ENCODE peak calls at places on chromosomes 6 and 20, in six cellular contexts. U is lower leg skin, G is progenitor cell of endocrine pancreas, T is type B pancreatic cell, I is epithelial cell of esophagus, J is fibroblast of the aortic adventitia. Z is an unnamed sample.

GRCh38 chr20:20786428-20786827 is 74.0 kb upstream of the RALGAPA2 start:
- DNase-seq in U (no peak), G (no peak), T (no peak), I (no peak), J (no peak), Z (no peak)

GRCh38 chr6:30614044-30614842 is 2.8 kb downstream of the PPP1R10 start:
- DNase-seq in U (no peak), G (no peak), T (no peak), I (no peak), J (no peak), Z (no peak)

GRCh38 chr6:43698584-43699349 is 11.2 kb upstream of the MRPS18A start:
- DNase-seq in U (no peak), G (no peak), T (no peak), I (no peak), J (peak), Z (no peak)

GRCh38 chr6:44339763-44340625 is 2.5 kb upstream of the SPATS1 start:
- DNase-seq in U (no peak), G (no peak), T (no peak), I (peak), J (no peak), Z (no peak)

GRCh38 chr20:21048841-21049273 is 57.3 kb downstream of the LINC00237 start:
- DNase-seq in U (no peak), G (no peak), T (no peak), I (peak), J (no peak), Z (peak)

GRCh38 chr6:13014551-13015378 is 298.2 kb downstream of the PHACTR1 start:
- DNase-seq in U (no peak), G (peak), T (no peak), I (peak), J (no peak), Z (no peak)

GRCh38 chr20:32441638-32442037 is 83.5 kb downstream of the ASXL1 start:
- DNase-seq in U (no peak), G (no peak), T (peak), I (no peak), J (no peak), Z (no peak)

GRCh38 chr6:140542858-140543257 is 1168.4 kb upstream of the CITED2 start:
- DNase-seq in U (no peak), G (no peak), T (no peak), I (no peak), J (no peak), Z (no peak)

GRCh38 chr6:112330877-112331260 is 16.3 kb upstream of the RFPL4B start:
- DNase-seq in U (no peak), G (no peak), T (no peak), I (no peak), J (no peak), Z (no peak)

GRCh38 chr20:60921021-60921622 is 330.9 kb upstream of the CDH4 start:
- DNase-seq in U (no peak), G (peak), T (no peak), I (no peak), J (no peak), Z (no peak)

GRCh38 chr6:90135672-90136071 is 161.0 kb downstream of the BACH2 start:
- DNase-seq in U (no peak), G (no peak), T (no peak), I (peak), J (peak), Z (no peak)

GRCh38 chr6:11616200-11616611 is 78.7 kb downstream of the TMEM170B start:
- DNase-seq in U (no peak), G (no peak), T (no peak), I (no peak), J (peak), Z (no peak)

GRCh38 chr6:137883400-137883888 is 16.4 kb downstream of the TNFAIP3 start:
- DNase-seq in U (no peak), G (no peak), T (no peak), I (no peak), J (no peak), Z (no peak)

GRCh38 chr6:163460307-163460782 is 45.8 kb downstream of the QKI start:
- DNase-seq in U (no peak), G (no peak), T (no peak), I (peak), J (peak), Z (no peak)

GRCh38 chr6:50030777-50031562 is 9.2 kb upstream of the DEFB110 start:
- DNase-seq in U (no peak), G (no peak), T (no peak), I (peak), J (no peak), Z (no peak)

GRCh38 chr6:89840538-89840937 is 10.9 kb downstream of the CASP8AP2 start:
- DNase-seq in U (no peak), G (no peak), T (no peak), I (no peak), J (peak), Z (peak)

GRCh38 chr6:157107915-157108651 is 215.2 kb downstream of the TMEM242 start:
- DNase-seq in U (no peak), G (no peak), T (no peak), I (peak), J (peak), Z (no peak)

GRCh38 chr20:8215516-8215915 is 83.5 kb downstream of the PLCB1 start:
- DNase-seq in U (no peak), G (no peak), T (no peak), I (no peak), J (peak), Z (no peak)

GRCh38 chr6:136651982-136652381 is 101.8 kb upstream of the MAP7 start:
- DNase-seq in U (no peak), G (no peak), T (no peak), I (no peak), J (no peak), Z (no peak)

GRCh38 chr6:93801101-93801847 is 381.9 kb upstream of the EPHA7 start:
- DNase-seq in U (no peak), G (no peak), T (no peak), I (no peak), J (no peak), Z (no peak)

GRCh38 chr6:22929228-22929627 is 359.9 kb downstream of the HDGFL1 start:
- DNase-seq in U (no peak), G (no peak), T (no peak), I (peak), J (peak), Z (no peak)

GRCh38 chr6:166758136-166758704 is 131.2 kb upstream of the RPS6KA2 start:
- DNase-seq in U (no peak), G (no peak), T (no peak), I (no peak), J (no peak), Z (no peak)

GRCh38 chr6:119713903-119714302 is 364.3 kb upstream of the MAN1A1 start:
- DNase-seq in U (no peak), G (no peak), T (no peak), I (no peak), J (no peak), Z (no peak)

GRCh38 chr6:158707826-158708225 is 58.0 kb downstream of the SYTL3 start:
- DNase-seq in U (no peak), G (no peak), T (no peak), I (peak), J (no peak), Z (no peak)

GRCh38 chr20:60299951-60300350 is 341.7 kb downstream of the CDH26 start:
- DNase-seq in U (no peak), G (no peak), T (no peak), I (no peak), J (no peak), Z (no peak)

GRCh38 chr6:157651731-157652490 is 171.1 kb upstream of the SNX9 start:
- DNase-seq in U (no peak), G (no peak), T (no peak), I (no peak), J (no peak), Z (no peak)

GRCh38 chr20:60249436-60249835 is 291.2 kb downstream of the CDH26 start:
- DNase-seq in U (no peak), G (no peak), T (peak), I (peak), J (peak), Z (peak)

GRCh38 chr20:46304361-46304760 is 3.9 kb downstream of the CDH22 start:
- DNase-seq in U (no peak), G (no peak), T (no peak), I (no peak), J (no peak), Z (no peak)

GRCh38 chr20:58407201-58407873 is 18.3 kb downstream of the VAPB start:
- DNase-seq in U (no peak), G (no peak), T (no peak), I (peak), J (peak), Z (no peak)

GRCh38 chr6:169967687-169968086 is 216.3 kb downstream of the ERMARD start:
- DNase-seq in U (no peak), G (no peak), T (no peak), I (no peak), J (no peak), Z (peak)

GRCh38 chr6:13058043-13058442 is 270.3 kb downstream of the TBC1D7 start:
- DNase-seq in U (no peak), G (no peak), T (no peak), I (no peak), J (no peak), Z (no peak)

GRCh38 chr6:137315081-137315480 is 95.9 kb upstream of the IFNGR1 start:
- DNase-seq in U (no peak), G (no peak), T (no peak), I (no peak), J (no peak), Z (no peak)

GRCh38 chr6:42396720-42397119 is 55.0 kb downstream of the TRERF1 start:
- DNase-seq in U (no peak), G (no peak), T (no peak), I (no peak), J (no peak), Z (no peak)
- TF ChIP-seq CTCF in U (no peak), G (no peak), T (no peak), I (no peak), J (peak), Z (no peak)

GRCh38 chr6:1498491-1499113 is 109.2 kb downstream of the FOXF2 start:
- DNase-seq in U (no peak), G (no peak), T (no peak), I (no peak), J (no peak), Z (no peak)
- TF ChIP-seq CTCF in U (no peak), G (no peak), T (no peak), I (no peak), J (no peak), Z (no peak)

GRCh38 chr20:50716518-50716917 is 14.9 kb upstream of the PARD6B start:
- DNase-seq in U (no peak), G (no peak), T (no peak), I (no peak), J (no peak), Z (no peak)

GRCh38 chr20:50715694-50716093 is 15.7 kb upstream of the PARD6B start:
- DNase-seq in U (no peak), G (no peak), T (no peak), I (peak), J (no peak), Z (no peak)

GRCh38 chr20:50712771-50713676 is 18.4 kb upstream of the PARD6B start:
- DNase-seq in U (no peak), G (no peak), T (no peak), I (no peak), J (no peak), Z (no peak)

GRCh38 chr20:50711113-50711825 is 19.9 kb upstream of the RIPOR3 start:
- DNase-seq in U (no peak), G (no peak), T (no peak), I (peak), J (no peak), Z (no peak)

GRCh38 chr20:50713677-50714101 is 17.7 kb upstream of the PARD6B start:
- DNase-seq in U (no peak), G (no peak), T (no peak), I (peak), J (peak), Z (no peak)
- TF ChIP-seq CTCF in U (no peak), G (peak), T (peak), I (peak), J (peak), Z (peak)

GRCh38 chr20:9349256-9349655 is 165.1 kb upstream of the LAMP5 start:
- DNase-seq in U (no peak), G (no peak), T (no peak), I (no peak), J (no peak), Z (no peak)

GRCh38 chr20:9353916-9354276 is 160.5 kb upstream of the LAMP5 start:
- DNase-seq in U (no peak), G (no peak), T (no peak), I (peak), J (peak), Z (no peak)

GRCh38 chr20:9352740-9353139 is 161.7 kb upstream of the LAMP5 start:
- DNase-seq in U (no peak), G (no peak), T (no peak), I (no peak), J (no peak), Z (no peak)

GRCh38 chr20:9354579-9354978 is 159.8 kb upstream of the LAMP5 start:
- DNase-seq in U (no peak), G (no peak), T (no peak), I (no peak), J (no peak), Z (no peak)

GRCh38 chr20:9353180-9353915 is 161.0 kb upstream of the LAMP5 start:
- DNase-seq in U (no peak), G (no peak), T (no peak), I (no peak), J (no peak), Z (no peak)
- TF ChIP-seq CTCF in U (no peak), G (no peak), T (no peak), I (no peak), J (no peak), Z (peak)

DNA sequence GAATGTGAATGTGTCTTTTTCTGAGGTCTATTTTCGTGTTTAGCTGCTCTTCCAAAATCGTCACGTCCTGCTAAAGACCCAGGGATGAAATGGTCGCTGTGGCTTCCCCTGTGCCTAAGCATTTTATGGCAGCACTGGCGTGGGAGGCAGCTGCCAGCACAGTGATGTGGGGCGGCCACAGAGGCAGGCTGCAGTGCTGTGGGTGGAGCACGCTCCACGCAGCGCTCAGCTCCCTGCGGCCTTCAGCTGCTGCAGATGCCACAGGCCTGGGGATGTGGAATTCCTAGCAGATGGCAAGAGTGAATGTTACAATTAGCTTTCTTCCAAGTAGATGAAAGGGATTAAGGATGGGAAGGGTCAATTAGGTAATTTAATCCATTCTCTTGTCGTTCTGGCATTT is 242.6 kb downstream of the SMOC2 start:
- DNase-seq in U (no peak), G (no peak), T (no peak), I (no peak), J (no peak), Z (no peak)
- TF ChIP-seq CTCF in U (no peak), G (no peak), T (no peak), I (no peak), J (no peak), Z (no peak)

DNA sequence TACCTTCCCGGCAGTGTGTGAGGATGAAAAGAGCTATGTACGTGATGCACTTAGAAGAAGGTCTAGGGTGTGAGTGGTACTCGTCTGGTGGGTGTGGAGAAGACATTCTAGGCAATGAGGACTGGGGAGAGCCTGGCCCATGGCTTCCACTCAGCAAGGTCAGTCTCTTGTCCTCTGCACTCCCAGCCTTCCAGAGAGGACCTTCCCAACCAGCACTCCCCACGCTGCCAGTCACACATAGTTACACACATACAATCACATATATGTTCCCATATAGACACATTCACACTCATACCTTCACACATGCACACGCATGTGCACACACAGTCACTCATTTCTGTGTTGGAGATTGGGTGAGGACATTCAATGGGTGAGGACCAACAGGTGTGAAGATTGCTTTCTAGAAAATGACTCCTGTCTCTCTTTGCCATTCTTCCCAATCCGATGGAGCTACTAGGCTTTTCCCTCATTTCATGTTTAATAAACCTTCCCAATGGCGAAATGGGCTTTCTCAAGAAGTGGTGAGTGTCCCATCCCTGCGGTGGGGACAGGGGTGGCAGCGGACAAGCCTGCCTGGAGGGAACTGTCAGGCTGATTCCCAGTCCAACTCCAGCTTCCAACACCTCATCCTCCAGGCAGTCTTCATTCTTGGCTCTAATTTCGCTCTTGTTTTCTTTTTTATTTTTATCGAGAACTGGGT is 30.4 kb downstream of the SRSF3 start:
- DNase-seq in U (no peak), G (no peak), T (no peak), I (no peak), J (no peak), Z (no peak)
- TF ChIP-seq CTCF in U (no peak), G (no peak), T (no peak), I (no peak), J (no peak), Z (no peak)

GRCh38 chr6:83861077-83861476 is 1.6 kb downstream of the CYB5R4 start:
- DNase-seq in U (no peak), G (no peak), T (no peak), I (no peak), J (no peak), Z (no peak)

GRCh38 chr6:83854766-83855165 is 1.6 kb downstream of the RIPPLY2 start:
- DNase-seq in U (no peak), G (no peak), T (no peak), I (peak), J (no peak), Z (no peak)

GRCh38 chr6:83860347-83860731 is 850 bp downstream of the CYB5R4 start:
- DNase-seq in U (no peak), G (no peak), T (no peak), I (no peak), J (no peak), Z (no peak)

GRCh38 chr6:83862776-83863471 is 3.4 kb downstream of the CYB5R4 start:
- DNase-seq in U (no peak), G (no peak), T (no peak), I (no peak), J (peak), Z (no peak)

DNA sequence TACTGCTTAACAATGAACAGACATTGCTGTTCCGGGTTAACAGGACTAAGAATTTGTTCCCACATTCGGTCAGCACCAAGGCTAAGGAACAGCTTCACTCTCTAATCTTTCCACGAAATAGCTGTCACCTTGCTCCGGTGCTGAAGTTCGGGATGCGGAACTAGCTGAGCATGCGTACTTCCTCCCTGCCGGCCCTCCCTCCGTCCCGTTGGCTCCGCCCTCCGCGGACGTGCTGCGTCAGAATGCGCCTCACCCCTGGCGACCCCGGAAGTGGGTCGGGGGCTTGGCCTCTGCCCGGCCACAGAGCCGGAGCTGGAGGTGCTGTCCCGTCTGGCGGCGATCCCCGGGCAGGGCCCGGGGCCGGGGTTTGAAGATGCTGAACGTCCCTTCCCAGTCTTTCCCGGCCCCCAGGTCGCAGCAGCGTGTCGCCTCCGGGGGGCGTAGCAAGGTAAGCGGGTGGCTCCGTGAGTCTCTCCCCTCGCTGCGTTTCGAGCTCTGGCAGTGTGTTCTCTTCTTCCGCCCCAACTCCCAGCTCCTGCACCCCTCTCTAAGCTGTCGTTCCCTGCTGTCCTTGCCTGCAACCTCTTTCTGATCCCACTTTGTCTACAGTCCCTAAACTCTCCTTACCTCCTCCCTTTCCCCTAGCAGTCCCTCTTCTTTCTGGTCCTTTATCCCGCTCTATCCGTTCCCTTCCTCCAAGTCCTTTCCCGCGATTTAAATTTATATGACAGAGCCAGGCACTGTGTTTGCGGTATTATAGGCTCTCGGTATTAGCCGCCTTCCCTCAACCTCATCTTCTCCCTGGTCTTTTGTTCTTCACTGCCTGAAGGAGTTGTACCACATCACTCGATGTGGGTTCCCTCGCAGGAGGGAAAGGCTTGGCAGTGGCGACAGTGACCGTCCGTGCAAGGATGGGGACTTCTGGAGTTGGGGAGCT is at the start of gene CYB5R4:
- DNase-seq in U (peak), G (peak), T (peak), I (peak), J (peak), Z (peak)
- TF ChIP-seq CTCF in U (no peak), G (peak), T (peak), I (peak), J (peak), Z (peak)

DNA sequence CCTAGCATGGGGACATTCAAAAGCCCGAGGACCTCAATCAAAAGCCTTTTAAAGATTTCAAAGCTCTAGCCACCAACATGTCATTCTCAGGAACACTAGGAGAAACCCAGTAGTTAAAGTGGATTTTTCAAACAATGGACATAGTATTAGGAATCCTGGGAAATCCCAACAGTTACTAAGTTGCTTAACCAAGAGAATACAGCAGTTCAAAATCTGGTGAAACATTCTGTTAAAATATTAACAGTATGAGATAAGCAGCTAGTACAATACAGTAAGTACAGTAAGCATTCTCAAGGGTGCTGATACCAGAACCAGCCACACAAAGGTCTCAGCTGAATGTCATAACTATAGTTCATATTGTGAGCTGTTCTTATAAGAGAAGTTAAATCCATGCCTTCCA is 68.6 kb downstream of the CDK19 start:
- DNase-seq in U (no peak), G (no peak), T (no peak), I (no peak), J (peak), Z (no peak)
- TF ChIP-seq CTCF in U (no peak), G (no peak), T (no peak), I (no peak), J (no peak), Z (no peak)

DNA sequence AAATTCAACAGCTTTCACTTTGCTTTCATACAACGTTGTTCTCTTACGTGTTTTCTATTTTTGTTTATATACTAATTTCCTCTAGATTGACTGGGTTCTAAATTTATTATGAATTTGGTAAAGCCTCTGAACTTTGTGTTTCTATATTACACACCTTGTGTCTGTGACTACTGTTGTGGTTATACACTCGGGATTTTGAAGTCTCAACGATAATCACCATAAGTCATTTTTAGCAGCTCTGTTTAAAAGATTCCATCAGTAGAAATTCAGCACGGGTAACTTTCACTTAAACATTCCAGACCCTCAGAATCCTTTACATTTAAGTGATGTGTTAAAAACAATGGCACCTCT is 31.8 kb upstream of the HBS1L start:
- DNase-seq in U (no peak), G (no peak), T (no peak), I (no peak), J (no peak), Z (no peak)
- TF ChIP-seq CTCF in U (no peak), G (no peak), T (no peak), I (no peak), J (no peak), Z (no peak)

Z was measured in osteocyte.